ENCODE peak calls at places on chromosomes 3 and 15, in six cellular contexts. One of them, this sample, is unnamed.

GRCh38 chr3:12438318-12438717 is 46.0 kb upstream of the TSEN2 start:
- DNase-seq in IMR-90: no peak
- DNase-seq in CD8-positive, alpha-beta T cell: no peak
- DNase-seq in pancreas: no peak
- DNase-seq in lower leg skin: no peak
- DNase-seq in upper lobe of right lung: no peak
- DNase-seq in this sample: no peak

GRCh38 chr15:26200427-26200826 is 337.3 kb upstream of the ATP10A start:
- DNase-seq in upper lobe of right lung: no peak
- DNase-seq in CD8-positive, alpha-beta T cell: no peak
- DNase-seq in pancreas: no peak
- DNase-seq in IMR-90: no peak
- DNase-seq in lower leg skin: no peak
- DNase-seq in this sample: no peak

GRCh38 chr3:130386604-130387263 is 41.3 kb downstream of the COL6A5 start:
- DNase-seq in pancreas: no peak
- DNase-seq in upper lobe of right lung: no peak
- DNase-seq in lower leg skin: no peak
- DNase-seq in CD8-positive, alpha-beta T cell: no peak
- DNase-seq in IMR-90: peak
- DNase-seq in this sample: peak

GRCh38 chr3:192892981-192893827 is 24.5 kb downstream of the MB21D2 start:
- DNase-seq in IMR-90: peak
- DNase-seq in lower leg skin: peak
- DNase-seq in CD8-positive, alpha-beta T cell: peak
- DNase-seq in upper lobe of right lung: peak
- DNase-seq in pancreas: no peak
- DNase-seq in this sample: peak

GRCh38 chr15:34154725-34155204 is 52.9 kb downstream of the PGBD4 start:
- DNase-seq in CD8-positive, alpha-beta T cell: no peak
- DNase-seq in pancreas: no peak
- DNase-seq in IMR-90: peak
- DNase-seq in lower leg skin: no peak
- DNase-seq in upper lobe of right lung: no peak
- DNase-seq in this sample: peak

GRCh38 chr15:50138391-50138790 is 19.4 kb upstream of the ATP8B4 start:
- DNase-seq in pancreas: no peak
- DNase-seq in lower leg skin: no peak
- DNase-seq in CD8-positive, alpha-beta T cell: no peak
- DNase-seq in upper lobe of right lung: no peak
- DNase-seq in IMR-90: peak
- DNase-seq in this sample: peak

GRCh38 chr3:149373235-149374125 is 4.0 kb downstream of the TM4SF1 start:
- DNase-seq in upper lobe of right lung: no peak
- DNase-seq in pancreas: no peak
- DNase-seq in lower leg skin: no peak
- DNase-seq in IMR-90: peak
- DNase-seq in CD8-positive, alpha-beta T cell: no peak
- DNase-seq in this sample: peak

GRCh38 chr15:63606333-63606732 is 9.1 kb downstream of the FBXL22 start:
- DNase-seq in upper lobe of right lung: no peak
- DNase-seq in IMR-90: no peak
- DNase-seq in CD8-positive, alpha-beta T cell: no peak
- DNase-seq in lower leg skin: no peak
- DNase-seq in pancreas: no peak
- DNase-seq in this sample: no peak

GRCh38 chr3:150300376-150300775 is 107.7 kb upstream of the TSC22D2 start:
- DNase-seq in upper lobe of right lung: no peak
- DNase-seq in pancreas: no peak
- DNase-seq in IMR-90: no peak
- DNase-seq in lower leg skin: no peak
- DNase-seq in CD8-positive, alpha-beta T cell: no peak
- DNase-seq in this sample: peak

GRCh38 chr3:191997579-191998268 is 536.8 kb downstream of the PYDC2 start:
- DNase-seq in IMR-90: no peak
- DNase-seq in CD8-positive, alpha-beta T cell: no peak
- DNase-seq in upper lobe of right lung: no peak
- DNase-seq in pancreas: no peak
- DNase-seq in lower leg skin: no peak
- DNase-seq in this sample: no peak

DNA sequence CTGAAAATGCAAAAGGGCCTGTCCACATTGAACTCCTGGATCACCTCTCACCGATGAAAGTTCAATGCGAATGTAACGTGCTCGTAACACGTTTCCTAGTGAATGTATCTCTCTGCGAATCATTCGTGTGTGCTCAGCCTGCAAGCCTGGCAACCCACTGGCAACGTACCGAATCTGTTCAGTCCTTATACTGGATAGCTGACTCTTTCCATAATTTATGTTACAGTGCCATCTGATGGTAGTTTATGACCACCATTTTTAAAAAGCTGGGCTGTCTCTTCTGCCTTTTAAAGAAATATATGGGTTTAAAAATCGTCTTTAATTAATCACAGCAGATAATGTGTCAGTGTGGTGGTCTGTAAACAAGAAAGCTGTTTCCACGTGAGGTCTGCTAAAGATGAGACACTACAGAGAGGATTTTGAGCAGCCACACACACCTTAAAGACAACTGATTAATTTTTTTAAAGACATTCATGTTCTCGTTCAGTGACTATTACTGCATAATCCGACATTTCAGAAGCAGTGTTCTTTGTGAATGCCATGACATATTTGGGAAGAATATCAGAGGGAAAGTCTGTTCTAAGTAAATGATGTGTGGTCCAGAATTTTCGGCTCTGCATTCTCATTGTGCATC is 69.4 kb upstream of the FOXP1 start:
- DNase-seq in pancreas: peak
- DNase-seq in IMR-90: peak
- DNase-seq in upper lobe of right lung: no peak
- DNase-seq in lower leg skin: peak
- DNase-seq in CD8-positive, alpha-beta T cell: no peak
- DNase-seq in this sample: peak
- TF ChIP-seq CTCF in pancreas: peak
- TF ChIP-seq CTCF in IMR-90: peak
- TF ChIP-seq CTCF in upper lobe of right lung: peak
- TF ChIP-seq CTCF in lower leg skin: no peak
- TF ChIP-seq CTCF in CD8-positive, alpha-beta T cell: peak
- TF ChIP-seq CTCF in this sample: peak

GRCh38 chr15:39584266-39584659 is 3.4 kb downstream of the THBS1 start:
- DNase-seq in lower leg skin: no peak
- DNase-seq in upper lobe of right lung: no peak
- DNase-seq in pancreas: no peak
- DNase-seq in IMR-90: no peak
- DNase-seq in CD8-positive, alpha-beta T cell: no peak
- DNase-seq in this sample: no peak
- H3K4me3 ChIP-seq in lower leg skin: no peak
- H3K4me3 ChIP-seq in upper lobe of right lung: peak
- H3K4me3 ChIP-seq in pancreas: peak
- H3K4me3 ChIP-seq in IMR-90: peak
- H3K4me3 ChIP-seq in CD8-positive, alpha-beta T cell: no peak
- H3K4me3 ChIP-seq in this sample: no peak

GRCh38 chr3:158713094-158713499 is 19.2 kb downstream of the RARRES1 start:
- DNase-seq in upper lobe of right lung: no peak
- DNase-seq in CD8-positive, alpha-beta T cell: no peak
- DNase-seq in lower leg skin: peak
- DNase-seq in pancreas: no peak
- DNase-seq in IMR-90: no peak
- DNase-seq in this sample: no peak

GRCh38 chr3:158712443-158712842 is 19.8 kb downstream of the RARRES1 start:
- DNase-seq in upper lobe of right lung: no peak
- DNase-seq in CD8-positive, alpha-beta T cell: no peak
- DNase-seq in IMR-90: no peak
- DNase-seq in pancreas: no peak
- DNase-seq in lower leg skin: no peak
- DNase-seq in this sample: no peak

GRCh38 chr3:158709666-158710083 is 22.6 kb downstream of the RARRES1 start:
- DNase-seq in IMR-90: peak
- DNase-seq in pancreas: no peak
- DNase-seq in upper lobe of right lung: no peak
- DNase-seq in lower leg skin: no peak
- DNase-seq in CD8-positive, alpha-beta T cell: no peak
- DNase-seq in this sample: peak

GRCh38 chr3:158711886-158712285 is 20.4 kb downstream of the RARRES1 start:
- DNase-seq in IMR-90: peak
- DNase-seq in pancreas: no peak
- DNase-seq in lower leg skin: no peak
- DNase-seq in CD8-positive, alpha-beta T cell: no peak
- DNase-seq in upper lobe of right lung: no peak
- DNase-seq in this sample: peak

GRCh38 chr3:158710601-158711000 is 21.7 kb downstream of the RARRES1 start:
- DNase-seq in CD8-positive, alpha-beta T cell: no peak
- DNase-seq in IMR-90: no peak
- DNase-seq in lower leg skin: no peak
- DNase-seq in upper lobe of right lung: no peak
- DNase-seq in pancreas: no peak
- DNase-seq in this sample: peak
- TF ChIP-seq CTCF in CD8-positive, alpha-beta T cell: no peak
- TF ChIP-seq CTCF in IMR-90: no peak
- TF ChIP-seq CTCF in lower leg skin: no peak
- TF ChIP-seq CTCF in upper lobe of right lung: no peak
- TF ChIP-seq CTCF in pancreas: no peak
- TF ChIP-seq CTCF in this sample: no peak

GRCh38 chr3:105678017-105678416 is 190.8 kb downstream of the CBLB start:
- DNase-seq in upper lobe of right lung: no peak
- DNase-seq in CD8-positive, alpha-beta T cell: no peak
- DNase-seq in pancreas: no peak
- DNase-seq in lower leg skin: no peak
- DNase-seq in IMR-90: no peak
- DNase-seq in this sample: no peak

GRCh38 chr3:105674437-105675065 is 194.3 kb downstream of the CBLB start:
- DNase-seq in upper lobe of right lung: no peak
- DNase-seq in IMR-90: no peak
- DNase-seq in CD8-positive, alpha-beta T cell: no peak
- DNase-seq in pancreas: no peak
- DNase-seq in lower leg skin: no peak
- DNase-seq in this sample: no peak

GRCh38 chr3:105676621-105677300 is 192.1 kb downstream of the CBLB start:
- DNase-seq in IMR-90: no peak
- DNase-seq in upper lobe of right lung: no peak
- DNase-seq in pancreas: no peak
- DNase-seq in CD8-positive, alpha-beta T cell: no peak
- DNase-seq in lower leg skin: no peak
- DNase-seq in this sample: no peak

GRCh38 chr3:105679951-105680350 is 188.9 kb downstream of the CBLB start:
- DNase-seq in IMR-90: no peak
- DNase-seq in lower leg skin: no peak
- DNase-seq in pancreas: no peak
- DNase-seq in CD8-positive, alpha-beta T cell: no peak
- DNase-seq in upper lobe of right lung: no peak
- DNase-seq in this sample: no peak
- H3K4me3 ChIP-seq in IMR-90: no peak
- H3K4me3 ChIP-seq in lower leg skin: no peak
- H3K4me3 ChIP-seq in pancreas: no peak
- H3K4me3 ChIP-seq in CD8-positive, alpha-beta T cell: no peak
- H3K4me3 ChIP-seq in upper lobe of right lung: no peak
- H3K4me3 ChIP-seq in this sample: no peak

DNA sequence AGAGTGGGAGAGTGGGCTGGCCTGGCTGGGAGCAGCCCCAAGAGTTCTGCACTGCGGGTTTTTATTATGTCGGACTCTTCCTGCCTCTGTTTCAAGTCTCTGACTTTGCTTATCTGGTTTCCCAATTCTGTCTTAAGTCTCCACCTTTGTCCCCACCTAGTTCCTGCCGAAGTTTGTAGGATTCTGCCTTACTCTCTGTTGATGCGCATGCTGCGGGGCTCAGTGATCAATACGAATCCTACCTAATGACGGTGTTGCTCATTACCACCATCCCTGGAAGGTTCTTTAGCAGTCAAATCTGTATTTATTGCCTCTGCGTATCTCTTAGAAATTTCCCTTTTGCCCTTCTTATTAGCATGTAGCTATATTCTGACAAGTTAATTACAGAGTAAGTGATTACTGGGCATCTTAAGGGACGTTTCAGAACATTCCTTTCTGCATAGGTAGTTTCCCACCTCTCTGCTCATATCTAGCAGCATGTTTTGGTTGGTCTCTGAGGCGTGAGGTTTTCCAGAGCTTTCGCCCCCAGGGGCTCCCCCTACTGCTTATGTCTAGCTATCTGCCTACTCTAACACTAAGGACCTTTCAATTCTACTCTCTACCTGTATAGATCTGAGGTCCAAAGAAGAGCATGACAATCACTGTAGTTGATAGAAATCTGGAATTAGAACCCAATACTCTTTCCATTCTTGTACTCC is 236.0 kb upstream of the EIF1B start:
- DNase-seq in pancreas: no peak
- DNase-seq in IMR-90: no peak
- DNase-seq in upper lobe of right lung: no peak
- DNase-seq in CD8-positive, alpha-beta T cell: no peak
- DNase-seq in lower leg skin: no peak
- DNase-seq in this sample: no peak
- TF ChIP-seq CTCF in pancreas: no peak
- TF ChIP-seq CTCF in IMR-90: no peak
- TF ChIP-seq CTCF in upper lobe of right lung: no peak
- TF ChIP-seq CTCF in CD8-positive, alpha-beta T cell: no peak
- TF ChIP-seq CTCF in lower leg skin: no peak
- TF ChIP-seq CTCF in this sample: no peak

DNA sequence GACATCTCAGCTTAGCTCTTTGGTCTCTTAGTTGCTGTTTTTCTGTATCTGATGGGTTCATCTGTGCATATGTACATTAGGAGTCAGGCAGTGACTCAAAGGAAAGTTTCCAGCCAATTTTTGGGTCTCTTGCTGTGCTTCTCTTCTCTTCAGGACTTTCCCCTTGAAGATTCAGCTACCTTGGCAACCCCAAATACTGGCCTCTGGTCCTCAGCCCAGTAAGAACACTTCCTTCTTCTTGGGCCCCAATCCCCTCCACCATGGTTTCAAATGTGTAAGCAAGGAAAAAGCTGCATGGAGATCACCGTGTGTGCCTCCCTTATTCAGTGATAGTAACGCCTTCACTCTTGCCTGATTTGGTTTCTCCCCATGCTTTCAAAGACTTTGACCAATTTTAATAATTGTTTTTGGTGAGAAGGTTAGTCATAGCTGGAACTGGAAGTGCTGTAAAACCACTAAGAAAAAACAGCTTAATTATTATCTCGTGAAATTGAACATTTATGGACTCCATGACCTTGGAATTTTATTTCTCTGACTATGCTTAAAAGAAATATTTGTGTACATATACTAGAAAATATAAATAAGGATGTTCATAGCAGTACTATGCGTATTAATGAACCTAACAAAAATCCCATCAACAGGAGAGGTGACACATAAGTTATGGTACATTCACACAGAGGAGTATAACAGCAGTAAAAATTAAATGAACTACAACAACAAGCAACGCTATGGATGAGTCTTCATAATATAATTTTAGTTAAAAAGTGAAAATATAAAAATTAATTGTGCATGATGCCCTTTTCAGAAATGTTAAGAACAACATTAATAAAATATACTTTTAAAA is 125.3 kb upstream of the BCL6 start:
- DNase-seq in IMR-90: no peak
- DNase-seq in CD8-positive, alpha-beta T cell: no peak
- DNase-seq in lower leg skin: no peak
- DNase-seq in upper lobe of right lung: no peak
- DNase-seq in pancreas: no peak
- DNase-seq in this sample: no peak
- H3K4me3 ChIP-seq in IMR-90: no peak
- H3K4me3 ChIP-seq in CD8-positive, alpha-beta T cell: no peak
- H3K4me3 ChIP-seq in lower leg skin: no peak
- H3K4me3 ChIP-seq in upper lobe of right lung: no peak
- H3K4me3 ChIP-seq in pancreas: no peak
- H3K4me3 ChIP-seq in this sample: no peak

This sample was measured in epithelial cell of esophagus.